ENCODE peak calls at places on chromosome 9, in four cellular contexts. A, Q, U and G are unnamed samples.

GRCh38 chr9:123941535-123942070 is 11.7 kb upstream of the DENND1A start:
- DNase-seq in Q (no peak), A (no peak), U (no peak), G (no peak)

GRCh38 chr9:81894891-81895290 is 33.3 kb upstream of the SPATA31D4 start:
- DNase-seq in U (no peak), Q (no peak), A (no peak), G (no peak)

GRCh38 chr9:129394011-129394919 is 216.2 kb upstream of the IER5L start:
- DNase-seq in U (no peak), A (peak), Q (no peak), G (no peak)

GRCh38 chr9:95127249-95128176 is 190.0 kb downstream of the FANCC start:
- DNase-seq in Q (peak), A (peak), U (peak), G (peak)

GRCh38 chr9:12813960-12814876 is 39.4 kb downstream of the LURAP1L start:
- DNase-seq in U (no peak), Q (peak), A (peak), G (peak)

GRCh38 chr9:83962165-83962564 is 17.9 kb downstream of the HNRNPK start:
- DNase-seq in Q (peak), A (no peak), U (no peak), G (no peak)

GRCh38 chr9:6305954-6306563 is 22.1 kb upstream of the TPD52L3 start:
- DNase-seq in U (no peak), A (peak), Q (peak), G (peak)

GRCh38 chr9:138044485-138045383 is 167.2 kb downstream of the CACNA1B start:
- DNase-seq in A (peak), U (peak), Q (no peak), G (no peak)

GRCh38 chr9:22216730-22217160 is 207.6 kb upstream of the CDKN2B start:
- DNase-seq in A (no peak), U (no peak), Q (no peak), G (no peak)

GRCh38 chr9:20835364-20836286 is 151.6 kb downstream of the FOCAD start:
- DNase-seq in A (no peak), Q (peak), U (no peak), G (peak)

GRCh38 chr9:118896356-118897000 is 472.8 kb downstream of the BRINP1 start:
- DNase-seq in A (peak), U (no peak), Q (no peak), G (no peak)

GRCh38 chr9:78666818-78667429 is 370.0 kb downstream of the PSAT1 start:
- DNase-seq in U (no peak), A (no peak), Q (no peak), G (no peak)

GRCh38 chr9:34927061-34927460 is 31.0 kb upstream of the PHF24 start:
- DNase-seq in U (no peak), Q (no peak), A (no peak), G (no peak)

GRCh38 chr9:120711841-120712538 is 2.3 kb downstream of the MEGF9 start:
- DNase-seq in U (no peak), Q (peak), A (no peak), G (no peak)

GRCh38 chr9:33782395-33783152 is 12.8 kb upstream of the PRSS3 start:
- DNase-seq in U (no peak), A (no peak), Q (peak), G (peak)

GRCh38 chr9:79220666-79221065 is 351.1 kb upstream of the TLE4 start:
- DNase-seq in A (no peak), Q (no peak), U (no peak), G (no peak)

GRCh38 chr9:123176230-123176629 is 92.2 kb downstream of the STRBP start:
- DNase-seq in A (no peak), Q (no peak), U (no peak), G (no peak)

GRCh38 chr9:130936285-130937117 is 2.5 kb downstream of the FIBCD1 start:
- DNase-seq in Q (peak), A (no peak), U (peak), G (peak)

DNA sequence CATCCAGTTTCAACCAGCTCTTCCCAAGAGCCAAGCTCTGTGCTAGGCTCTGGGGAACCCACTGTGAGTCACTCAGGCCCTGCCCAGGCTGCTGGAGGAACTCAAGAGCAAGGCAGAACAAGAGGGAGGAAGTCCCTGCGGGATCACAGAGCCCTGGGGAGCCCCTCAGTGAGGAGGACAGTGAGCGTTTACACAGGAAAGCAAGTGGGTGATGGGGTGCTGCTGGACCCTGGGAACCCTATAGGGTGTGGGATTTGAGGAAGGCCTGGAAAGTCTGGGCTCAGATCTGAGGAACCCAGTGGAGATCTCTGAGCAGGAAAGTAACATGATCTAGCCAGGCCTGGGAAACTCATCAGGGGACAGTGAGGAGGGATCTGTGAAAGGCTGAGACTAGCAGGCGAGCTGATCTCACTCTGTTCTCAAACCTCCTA is 70.1 kb downstream of the SHB start:
- DNase-seq in U (no peak), Q (no peak), A (no peak), G (peak)
- TF ChIP-seq MAX in U (no peak), Q (no peak), A (no peak), G (no peak)

DNA sequence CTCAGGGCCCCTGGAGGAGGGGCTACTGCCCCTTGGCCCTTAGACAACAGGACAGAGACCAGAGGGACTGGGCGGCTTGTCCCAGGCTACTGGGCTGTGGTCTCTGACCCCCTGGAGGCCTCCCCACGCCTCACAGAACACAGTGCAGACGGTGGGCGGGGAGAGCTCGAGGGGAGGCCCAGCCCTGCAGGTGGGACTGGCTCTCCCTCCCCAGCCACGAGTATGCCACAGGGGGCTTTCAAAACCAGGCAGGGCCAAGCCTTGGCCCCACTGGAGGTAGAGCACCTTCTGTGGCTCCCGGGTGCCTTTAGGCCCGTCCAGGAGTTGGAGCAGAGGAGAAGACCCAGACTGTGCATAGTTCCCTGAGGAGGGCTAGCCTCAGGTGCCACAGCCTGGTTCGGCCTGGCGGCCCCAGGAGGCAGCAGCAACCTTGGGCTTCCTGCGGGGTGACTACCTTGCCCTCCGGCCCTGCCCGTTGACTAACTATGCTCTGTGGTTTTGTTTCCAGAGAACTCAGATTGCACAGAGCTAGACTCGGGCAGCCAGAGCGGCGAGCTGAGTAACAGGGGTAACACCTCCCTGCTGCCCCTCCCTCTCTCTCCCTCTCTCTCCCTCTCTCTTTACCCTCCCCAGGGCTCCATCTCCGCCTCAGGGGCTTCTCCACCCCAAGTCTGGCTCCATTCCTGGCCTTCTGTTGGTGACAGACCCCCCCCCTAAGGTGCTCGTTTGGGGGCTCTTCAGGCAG is 15.5 kb downstream of the CARD19 start:
- DNase-seq in A (no peak), U (no peak), Q (no peak), G (peak)
- H3K4me3 ChIP-seq in A (no peak), U (no peak), Q (no peak), G (no peak)

GRCh38 chr9:91775708-91776028 is 174.4 kb downstream of the ROR2 start:
- DNase-seq in Q (no peak), U (no peak), A (no peak), G (no peak)

GRCh38 chr9:91776409-91777365 is 173.3 kb downstream of the ROR2 start:
- DNase-seq in Q (no peak), U (no peak), A (no peak), G (peak)

GRCh38 chr9:91778031-91778430 is 172.0 kb downstream of the ROR2 start:
- DNase-seq in U (no peak), A (no peak), Q (no peak), G (peak)

GRCh38 chr9:91775011-91775707 is 174.9 kb downstream of the ROR2 start:
- DNase-seq in U (peak), A (peak), Q (peak), G (peak)

DNA sequence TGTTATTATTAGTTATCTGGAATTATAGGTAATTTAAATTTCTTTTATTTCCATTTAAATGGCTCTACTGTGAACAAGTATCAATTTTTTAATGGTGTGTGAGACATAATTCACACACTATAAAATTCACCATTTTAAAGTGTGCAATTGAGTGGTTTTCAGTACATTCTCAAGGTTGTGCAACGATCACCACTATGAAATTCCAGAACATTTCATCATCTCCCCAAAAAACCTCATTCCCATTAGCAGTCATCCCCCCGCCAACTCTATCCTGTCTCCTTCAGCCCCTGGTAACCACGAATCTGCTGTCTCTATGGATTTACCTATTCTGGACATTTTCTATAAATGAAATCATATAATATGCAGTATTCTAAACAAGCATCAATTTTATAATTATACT is 172.6 kb downstream of the ROR2 start:
- DNase-seq in Q (no peak), U (no peak), A (no peak), G (no peak)
- TF ChIP-seq MAX in Q (no peak), U (no peak), A (no peak), G (no peak)

GRCh38 chr9:110031511-110032173 is 176.3 kb downstream of the C9orf152 start:
- DNase-seq in A (no peak), U (no peak), Q (peak), G (no peak)
- H3K4me3 ChIP-seq in A (peak), U (no peak), Q (no peak), G (no peak)

DNA sequence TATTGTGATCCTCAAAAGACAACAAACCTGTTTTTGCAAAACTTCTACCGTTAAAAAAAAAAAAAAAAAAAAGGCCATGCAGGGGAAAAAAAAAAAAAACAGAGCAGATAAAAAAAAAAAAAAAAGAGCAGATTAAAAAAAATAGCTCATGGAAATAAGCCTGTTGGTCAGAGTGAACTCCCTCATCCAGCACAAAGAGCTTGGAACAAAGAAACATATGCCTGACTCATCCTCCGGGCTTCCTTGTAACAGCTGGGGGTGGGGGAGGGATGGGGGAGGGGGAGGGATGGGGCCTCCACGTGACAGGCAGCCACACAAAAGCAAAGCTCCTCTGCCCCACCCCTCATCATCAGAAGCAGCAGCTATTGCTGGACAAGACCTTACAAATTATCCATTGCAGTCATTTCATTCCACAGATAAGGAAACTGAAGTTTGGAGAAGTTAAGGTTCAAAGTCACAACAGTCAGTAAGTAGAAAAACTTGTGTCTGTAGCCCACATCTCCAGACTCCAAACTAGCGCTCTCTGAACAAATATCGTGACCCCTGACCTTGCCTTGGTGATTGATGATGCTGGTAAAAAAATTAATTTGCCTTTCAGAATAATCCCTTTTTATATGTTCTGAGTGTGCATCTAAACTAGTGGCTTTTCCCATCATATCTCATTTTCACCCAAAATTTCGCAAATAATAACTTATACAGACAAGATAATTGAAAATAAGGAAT is 38.9 kb downstream of the SLC35D2 start:
- DNase-seq in A (peak), Q (peak), U (no peak), G (peak)
- TF ChIP-seq MAX in A (peak), Q (no peak), U (peak), G (no peak)

GRCh38 chr9:19162026-19162366 is 34.7 kb upstream of the PLIN2 start:
- DNase-seq in A (no peak), U (no peak), Q (no peak), G (no peak)
- H3K4me3 ChIP-seq in A (no peak), U (no peak), Q (no peak), G (peak)